ENCODE peak calls at places on chromosomes 7 and 10, in ten cellular contexts. S is NB4; F is NCI-H345; E is Kasumi-1; J is stimulated activated CD4-positive, alpha-beta T cell treated with anti-CD3 and anti-CD28 coated beads, Interleukin-4, amount 100 ng/mL, for 1 hour; M is smooth muscle cell of the brain vasculature; K is foreskin fibroblast; G is CD8-positive, alpha-beta T cell; N is esophagus muscularis mucosa; U is lower lobe of right lung. I is an unnamed sample.

GRCh38 chr10:69866688-69867461 is 65.2 kb downstream of the COL13A1 start:
- DNase-seq in E (no peak), J (no peak), U (no peak), N (no peak), G (no peak), K (peak; percentile 91), S (no peak), F (no peak), M (peak; percentile 73), I (no peak)

GRCh38 chr7:22885824-22886255 is 63.2 kb upstream of the TOMM7 start:
- DNase-seq in K (no peak), F (peak; percentile 34), J (peak; percentile 56), U (no peak), M (no peak), E (peak; percentile 88), G (peak; percentile 7), N (no peak), S (peak; percentile 93), I (peak; percentile 77)

GRCh38 chr10:12180221-12180974 is 15.3 kb downstream of the NUDT5 start:
- DNase-seq in J (no peak), U (no peak), S (no peak), G (no peak), F (no peak), K (no peak), E (no peak), N (no peak), M (no peak), I (no peak)

GRCh38 chr10:93268021-93268420 is 194.3 kb downstream of the CYP26A1 start:
- DNase-seq in G (no peak), J (no peak), M (no peak), K (no peak), N (no peak), U (no peak), F (no peak), S (no peak), E (no peak), I (no peak)

GRCh38 chr7:1361016-1361755 is 98.1 kb downstream of the MICALL2 start:
- DNase-seq in U (peak; percentile 31), E (no peak), F (no peak), S (no peak), N (no peak), J (no peak), K (no peak), M (no peak), G (no peak), I (no peak)

GRCh38 chr7:13874783-13875182 is 114.7 kb downstream of the ETV1 start:
- DNase-seq in U (no peak), G (no peak), J (no peak), S (no peak), E (no peak), K (peak; percentile 38), F (no peak), N (no peak), M (no peak), I (no peak)

GRCh38 chr7:80623465-80624252 is 14.8 kb upstream of the CD36 start:
- DNase-seq in U (no peak), F (no peak), K (no peak), M (no peak), N (no peak), G (no peak), S (no peak), E (no peak), J (no peak), I (no peak)

GRCh38 chr10:28090506-28090905 is 91.6 kb upstream of the ODAD2 start:
- DNase-seq in U (no peak), G (no peak), M (no peak), N (no peak), S (no peak), J (no peak), F (no peak), K (no peak), E (no peak), I (no peak)

GRCh38 chr7:128454808-128455555 is 696 bp upstream of the HILPDA start:
- DNase-seq in J (no peak), S (peak; percentile 62), F (peak; percentile 9), K (peak; percentile 18), N (no peak), E (peak; percentile 34), M (no peak), U (no peak), G (no peak), I (no peak)

GRCh38 chr10:113420733-113421200 is 132.1 kb upstream of the HABP2 start:
- DNase-seq in M (no peak), K (no peak), G (no peak), J (no peak), E (no peak), N (no peak), S (no peak), U (no peak), F (no peak), I (no peak)

GRCh38 chr10:111222961-111223360 is 146.1 kb downstream of the ADRA2A start:
- DNase-seq in E (no peak), J (no peak), N (peak; percentile 64), S (no peak), U (no peak), G (no peak), K (no peak), F (no peak), M (no peak), I (no peak)

GRCh38 chr7:43196379-43196778 is 83.9 kb downstream of the HECW1 start:
- DNase-seq in M (no peak), F (no peak), E (no peak), N (no peak), K (peak; percentile 49), J (no peak), G (no peak), U (no peak), S (no peak), I (no peak)

GRCh38 chr10:75401569-75402485 is at the start of gene ZNF503:
- DNase-seq in K (peak; percentile 96), J (peak; percentile 44), F (peak; percentile 96), S (peak; percentile 99), N (peak; percentile 99), U (peak; percentile 97), E (peak; percentile 99), G (no peak), M (peak; percentile 86), I (peak; percentile 94)

GRCh38 chr7:128309921-128310320 is 33.8 kb downstream of the RBM28 start:
- DNase-seq in E (no peak), J (no peak), N (no peak), G (no peak), M (no peak), S (no peak), U (no peak), F (no peak), K (no peak), I (no peak)

GRCh38 chr7:51647931-51648351 is 331.3 kb upstream of the COBL start:
- DNase-seq in J (no peak), E (no peak), K (no peak), G (no peak), U (no peak), M (no peak), S (no peak), N (no peak), F (peak; percentile 71), I (peak; percentile 6)

GRCh38 chr10:52488606-52489485 is 174.8 kb downstream of the DKK1 start:
- DNase-seq in U (no peak), G (no peak), F (peak; percentile 12), J (no peak), N (no peak), S (peak; percentile 32), K (peak; percentile 28), M (peak; percentile 41), E (peak; percentile 56), I (no peak)

GRCh38 chr10:94010886-94011285 is 17.2 kb downstream of the PLCE1 start:
- DNase-seq in M (no peak), U (no peak), N (no peak), J (no peak), G (no peak), E (no peak), S (no peak), F (no peak), K (no peak), I (no peak)

GRCh38 chr10:87750001-87750651 is 67.9 kb downstream of the ATAD1 start:
- DNase-seq in G (no peak), F (no peak), S (peak; percentile 23), J (no peak), M (no peak), K (peak; percentile 88), U (no peak), E (no peak), N (no peak), I (no peak)

GRCh38 chr7:54701982-54702381 is 57.0 kb downstream of the SEC61G start:
- DNase-seq in N (peak; percentile 79), J (no peak), S (no peak), G (no peak), U (no peak), E (no peak), K (no peak), M (no peak), F (no peak), I (no peak)

GRCh38 chr7:1882451-1882850 is 212.4 kb downstream of the ELFN1 start:
- DNase-seq in M (no peak), U (no peak), J (no peak), F (no peak), E (no peak), N (no peak), G (no peak), S (peak; percentile 53), K (no peak), I (no peak)

GRCh38 chr7:46969303-46970130 is 612.4 kb downstream of the TNS3 start:
- DNase-seq in J (no peak), M (no peak), U (no peak), E (no peak), S (no peak), G (no peak), N (no peak), F (no peak), K (peak; percentile 31), I (no peak)

GRCh38 chr10:4053940-4054339 is 268.9 kb upstream of the KLF6 start:
- DNase-seq in U (no peak), M (no peak), K (no peak), J (no peak), G (no peak), F (no peak), E (peak; percentile 94), S (peak; percentile 86), N (no peak), I (no peak)

GRCh38 chr10:76072384-76072783 is 641.0 kb downstream of the LRMDA start:
- DNase-seq in S (no peak), F (no peak), E (no peak), M (no peak), K (no peak), G (no peak), N (no peak), J (no peak), U (no peak), I (no peak)

GRCh38 chr10:620417-620816 is 69.1 kb downstream of the DIP2C start:
- DNase-seq in M (no peak), G (no peak), K (no peak), N (no peak), F (no peak), E (peak; percentile 80), S (peak; percentile 69), U (no peak), J (no peak), I (no peak)

GRCh38 chr10:3898821-3899220 is 113.8 kb upstream of the KLF6 start:
- DNase-seq in N (no peak), K (no peak), M (no peak), S (no peak), G (no peak), E (no peak), J (no peak), F (peak; percentile 35), U (peak; percentile 60), I (peak; percentile 10)

GRCh38 chr7:104541897-104542296 is 213.5 kb downstream of the LHFPL3 start:
- DNase-seq in S (no peak), M (no peak), K (no peak), F (no peak), N (no peak), J (no peak), G (no peak), U (no peak), E (no peak), I (no peak)

GRCh38 chr7:26005683-26006410 is 146.2 kb upstream of the NFE2L3 start:
- DNase-seq in S (no peak), E (no peak), G (no peak), J (no peak), K (no peak), N (no peak), F (no peak), M (no peak), U (no peak), I (no peak)

GRCh38 chr7:47088329-47089067 is 493.4 kb downstream of the TNS3 start:
- DNase-seq in N (peak; percentile 89), S (peak; percentile 69), J (no peak), U (peak; percentile 55), F (peak; percentile 35), K (peak; percentile 59), G (peak; percentile 10), M (peak; percentile 29), E (peak; percentile 58), I (peak; percentile 25)